ENCODE peak calls at places on chromosomes 1 and 21, in ten cellular contexts. A is T-cell; L is HFFc6; R is COLO829; X is psoas muscle; H is activated effector memory CD4-positive, alpha-beta T cell treated with Interleukin-2 at 50 U/mL for 16 hours; T is amniotic stem cell; F is NCI-H2171 treated with DMSO at 0.1 percent for 48 hours; Z is memory B cell; G is DMS79 treated with DMSO at 0.1 percent for 48 hours. Q is an unnamed sample.

GRCh38 chr1:203286161-203286984 is 18.9 kb upstream of the BTG2 start:
- DNase-seq in A (no peak), L (no peak), R (no peak), X (no peak), H (no peak), T (no peak), F (no peak), Z (no peak), G (no peak), Q (no peak)

GRCh38 chr1:42170779-42171621 is 6.5 kb upstream of the GUCA2A start:
- DNase-seq in A (no peak), L (no peak), R (no peak), X (no peak), H (no peak), T (no peak), F (peak), Z (no peak), G (peak), Q (no peak)

GRCh38 chr1:212155219-212155618 is 119.7 kb downstream of the DTL start:
- DNase-seq in A (no peak), L (no peak), R (no peak), X (no peak), H (no peak), T (no peak), F (no peak), Z (no peak), G (no peak), Q (no peak)

GRCh38 chr1:214136336-214136735 is 144.6 kb upstream of the SMYD2 start:
- DNase-seq in A (no peak), L (no peak), R (no peak), X (no peak), H (no peak), T (no peak), F (no peak), Z (no peak), G (no peak), Q (no peak)

GRCh38 chr21:45525910-45526306 is 16.3 kb downstream of the SLC19A1 start:
- DNase-seq in A (no peak), L (no peak), R (no peak), X (peak), H (no peak), T (no peak), F (no peak), Z (no peak), G (no peak), Q (no peak)

GRCh38 chr1:55245781-55246180 is 30.6 kb upstream of the USP24 start:
- DNase-seq in A (no peak), L (peak), R (no peak), X (no peak), H (no peak), T (no peak), F (no peak), Z (no peak), G (no peak), Q (no peak)

GRCh38 chr21:43290529-43291346 is 121.9 kb downstream of the CRYAA start:
- DNase-seq in A (no peak), L (no peak), R (no peak), X (peak), H (no peak), T (no peak), F (no peak), Z (peak), G (no peak), Q (no peak)

GRCh38 chr21:34822957-34823356 is 154.2 kb downstream of the CLIC6 start:
- DNase-seq in A (no peak), L (peak), R (no peak), X (no peak), H (no peak), T (no peak), F (no peak), Z (no peak), G (no peak), Q (no peak)

GRCh38 chr1:10762153-10762523 is 34.3 kb downstream of the CASZ1 start:
- DNase-seq in A (no peak), L (no peak), R (no peak), X (no peak), H (no peak), T (no peak), F (no peak), Z (no peak), G (no peak), Q (no peak)

GRCh38 chr1:45870500-45870899 is 67.1 kb downstream of the MAST2 start:
- DNase-seq in A (no peak), L (no peak), R (no peak), X (no peak), H (no peak), T (no peak), F (no peak), Z (no peak), G (no peak), Q (no peak)